ENCODE peak calls at places on chromosome 5, in four cellular contexts. One of them, this sample, is unnamed.

GRCh38 chr5:43024217-43024616 is 15.9 kb downstream of the ANXA2R start:
- DNase-seq in A549: no peak
- DNase-seq in suprapubic skin: no peak
- DNase-seq in GM12878: no peak
- DNase-seq in this sample: no peak

GRCh38 chr5:121251954-121252353 is 599.7 kb upstream of the FTMT start:
- DNase-seq in A549: peak
- DNase-seq in GM12878: no peak
- DNase-seq in suprapubic skin: no peak
- DNase-seq in this sample: no peak

GRCh38 chr5:133853972-133854371 is 114.5 kb downstream of the C5orf15 start:
- DNase-seq in A549: no peak
- DNase-seq in GM12878: no peak
- DNase-seq in suprapubic skin: no peak
- DNase-seq in this sample: peak

GRCh38 chr5:56080375-56081052 is 85.8 kb upstream of the IL6ST start:
- DNase-seq in A549: no peak
- DNase-seq in GM12878: peak
- DNase-seq in suprapubic skin: no peak
- DNase-seq in this sample: no peak

GRCh38 chr5:110506378-110506777 is 220.1 kb downstream of the TMEM232 start:
- DNase-seq in GM12878: no peak
- DNase-seq in suprapubic skin: no peak
- DNase-seq in A549: no peak
- DNase-seq in this sample: no peak

GRCh38 chr5:73890569-73890968 is 264.6 kb downstream of the ARHGEF28 start:
- DNase-seq in A549: no peak
- DNase-seq in suprapubic skin: no peak
- DNase-seq in GM12878: no peak
- DNase-seq in this sample: no peak

GRCh38 chr5:170184007-170184687 is 48.6 kb upstream of the C5orf58 start:
- DNase-seq in GM12878: no peak
- DNase-seq in A549: peak
- DNase-seq in suprapubic skin: peak
- DNase-seq in this sample: peak

GRCh38 chr5:165029471-165029870 is 1524.1 kb downstream of the MAT2B start:
- DNase-seq in suprapubic skin: no peak
- DNase-seq in GM12878: no peak
- DNase-seq in A549: peak
- DNase-seq in this sample: peak

GRCh38 chr5:175219256-175219835 is 224.6 kb downstream of the DRD1 start:
- DNase-seq in suprapubic skin: no peak
- DNase-seq in GM12878: no peak
- DNase-seq in A549: no peak
- DNase-seq in this sample: no peak

GRCh38 chr5:83767409-83767992 is 46.8 kb upstream of the HAPLN1 start:
- DNase-seq in A549: peak
- DNase-seq in GM12878: no peak
- DNase-seq in suprapubic skin: no peak
- DNase-seq in this sample: no peak

GRCh38 chr5:149600932-149601331 is 19.6 kb downstream of the ARHGEF37 start:
- DNase-seq in A549: no peak
- DNase-seq in GM12878: no peak
- DNase-seq in suprapubic skin: no peak
- DNase-seq in this sample: no peak

GRCh38 chr5:123720339-123720738 is 208.4 kb downstream of the CSNK1G3 start:
- DNase-seq in GM12878: no peak
- DNase-seq in A549: no peak
- DNase-seq in suprapubic skin: no peak
- DNase-seq in this sample: no peak

GRCh38 chr5:126972062-126972895 is 58.1 kb downstream of the MARCHF3 start:
- DNase-seq in suprapubic skin: no peak
- DNase-seq in GM12878: peak
- DNase-seq in A549: no peak
- DNase-seq in this sample: no peak

GRCh38 chr5:2738156-2738699 is 13.2 kb downstream of the IRX2 start:
- DNase-seq in A549: no peak
- DNase-seq in suprapubic skin: no peak
- DNase-seq in GM12878: no peak
- DNase-seq in this sample: no peak

GRCh38 chr5:2740051-2740848 is 11.2 kb downstream of the IRX2 start:
- DNase-seq in GM12878: no peak
- DNase-seq in suprapubic skin: peak
- DNase-seq in A549: no peak
- DNase-seq in this sample: no peak

GRCh38 chr5:2739360-2740050 is 12.0 kb downstream of the IRX2 start:
- DNase-seq in A549: no peak
- DNase-seq in suprapubic skin: peak
- DNase-seq in GM12878: no peak
- DNase-seq in this sample: no peak

GRCh38 chr5:2737273-2738155 is 14.0 kb downstream of the IRX2 start:
- DNase-seq in suprapubic skin: peak
- DNase-seq in A549: no peak
- DNase-seq in GM12878: no peak
- DNase-seq in this sample: no peak

GRCh38 chr5:2738700-2739359 is 12.6 kb downstream of the IRX2 start:
- DNase-seq in suprapubic skin: peak
- DNase-seq in A549: no peak
- DNase-seq in GM12878: no peak
- DNase-seq in this sample: no peak
- H3K27ac ChIP-seq in suprapubic skin: peak
- H3K27ac ChIP-seq in A549: no peak
- H3K27ac ChIP-seq in GM12878: no peak
- H3K27ac ChIP-seq in this sample: no peak

GRCh38 chr5:132266836-132267160 is 9.3 kb downstream of the PDLIM4 start:
- DNase-seq in suprapubic skin: no peak
- DNase-seq in A549: no peak
- DNase-seq in GM12878: no peak
- DNase-seq in this sample: no peak

GRCh38 chr5:132267166-132267739 is 9.8 kb downstream of the PDLIM4 start:
- DNase-seq in suprapubic skin: no peak
- DNase-seq in A549: no peak
- DNase-seq in GM12878: no peak
- DNase-seq in this sample: no peak

GRCh38 chr5:132264546-132265335 is 7.2 kb downstream of the PDLIM4 start:
- DNase-seq in GM12878: no peak
- DNase-seq in A549: no peak
- DNase-seq in suprapubic skin: no peak
- DNase-seq in this sample: peak

GRCh38 chr5:132266031-132266835 is 8.7 kb downstream of the PDLIM4 start:
- DNase-seq in suprapubic skin: no peak
- DNase-seq in GM12878: no peak
- DNase-seq in A549: no peak
- DNase-seq in this sample: no peak

DNA sequence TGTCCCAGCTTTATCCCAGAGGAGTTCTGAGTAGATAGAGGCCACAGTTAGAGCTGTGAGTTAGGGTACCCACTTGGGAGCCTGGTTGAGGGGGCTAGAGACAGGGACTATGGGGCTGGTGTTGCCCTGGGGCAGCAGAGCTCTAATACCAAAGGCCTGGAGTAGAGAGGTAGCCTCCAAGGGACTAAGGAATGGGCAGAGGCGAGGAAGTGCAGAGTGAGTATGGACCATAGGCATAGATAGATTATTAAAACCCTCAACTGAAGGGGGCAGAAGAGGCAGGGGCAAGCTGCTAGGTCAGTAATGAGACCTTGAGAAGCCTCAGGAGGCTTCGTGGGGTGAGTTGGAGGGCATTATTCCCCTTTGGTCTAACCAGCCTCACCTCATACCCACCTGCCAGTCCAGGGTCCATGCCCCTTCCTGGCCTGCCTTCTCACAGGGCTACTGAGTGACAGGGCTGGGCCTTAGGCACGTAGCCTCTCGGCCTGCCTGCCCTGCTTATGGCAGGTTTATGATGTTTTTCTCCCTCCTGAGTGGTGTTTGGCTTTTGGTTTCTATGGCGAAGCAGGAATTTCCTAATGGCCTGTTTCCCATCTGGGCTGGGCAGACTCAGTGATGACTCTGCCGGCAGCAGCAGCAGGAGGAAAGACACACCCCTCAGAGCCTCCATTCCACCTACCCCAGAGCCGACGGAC is 8.0 kb downstream of the PDLIM4 start:
- DNase-seq in suprapubic skin: peak
- DNase-seq in GM12878: no peak
- DNase-seq in A549: peak
- DNase-seq in this sample: no peak
- TF ChIP-seq POLR2A in suprapubic skin: no peak
- TF ChIP-seq POLR2A in GM12878: no peak
- TF ChIP-seq POLR2A in A549: no peak
- TF ChIP-seq POLR2A in this sample: no peak

DNA sequence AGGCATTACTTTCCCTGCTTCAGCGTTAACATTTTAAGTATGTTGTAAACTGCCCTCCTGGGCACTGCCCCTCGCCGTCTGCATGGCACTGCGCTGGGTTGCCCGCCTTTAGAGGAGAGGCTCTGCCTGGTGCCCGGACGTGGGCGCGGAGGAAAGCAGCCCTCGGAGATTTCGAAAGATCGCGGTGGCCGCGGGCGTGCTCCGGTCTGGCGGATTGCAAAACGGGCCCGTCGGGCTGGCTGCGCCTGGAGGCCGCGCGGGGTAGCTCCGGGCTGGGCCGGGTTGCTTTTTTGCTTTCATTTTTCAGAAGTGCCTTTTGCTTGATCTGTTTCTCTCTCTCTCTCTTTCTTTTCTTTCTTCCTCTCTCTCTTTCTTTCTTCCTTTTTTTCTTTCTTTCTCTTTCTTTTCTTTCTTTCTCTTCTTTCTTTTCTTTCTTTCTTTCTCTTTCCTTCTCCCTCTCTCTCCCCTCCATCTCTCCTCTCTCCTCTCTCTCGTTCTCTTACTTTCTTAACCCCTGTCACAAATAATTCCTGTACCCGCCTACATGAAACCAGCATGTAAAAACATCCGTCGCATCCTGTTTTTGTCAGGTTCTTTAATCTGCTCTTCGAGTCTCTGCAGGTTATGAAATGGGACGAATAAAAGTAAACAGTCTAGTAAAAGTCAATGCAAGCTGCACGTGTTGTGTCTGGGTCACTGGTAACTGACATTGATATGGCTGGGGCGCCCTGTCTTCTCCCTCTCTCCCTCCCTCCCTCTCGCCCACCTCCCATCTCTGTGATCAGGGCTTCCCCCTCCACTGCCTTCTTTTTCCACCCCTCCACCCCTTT is 1.7 kb downstream of the FST start:
- DNase-seq in GM12878: no peak
- DNase-seq in A549: peak
- DNase-seq in suprapubic skin: peak
- DNase-seq in this sample: peak
- TF ChIP-seq CTCF in GM12878: peak
- TF ChIP-seq CTCF in A549: no peak
- TF ChIP-seq CTCF in suprapubic skin: peak
- TF ChIP-seq CTCF in this sample: no peak

DNA sequence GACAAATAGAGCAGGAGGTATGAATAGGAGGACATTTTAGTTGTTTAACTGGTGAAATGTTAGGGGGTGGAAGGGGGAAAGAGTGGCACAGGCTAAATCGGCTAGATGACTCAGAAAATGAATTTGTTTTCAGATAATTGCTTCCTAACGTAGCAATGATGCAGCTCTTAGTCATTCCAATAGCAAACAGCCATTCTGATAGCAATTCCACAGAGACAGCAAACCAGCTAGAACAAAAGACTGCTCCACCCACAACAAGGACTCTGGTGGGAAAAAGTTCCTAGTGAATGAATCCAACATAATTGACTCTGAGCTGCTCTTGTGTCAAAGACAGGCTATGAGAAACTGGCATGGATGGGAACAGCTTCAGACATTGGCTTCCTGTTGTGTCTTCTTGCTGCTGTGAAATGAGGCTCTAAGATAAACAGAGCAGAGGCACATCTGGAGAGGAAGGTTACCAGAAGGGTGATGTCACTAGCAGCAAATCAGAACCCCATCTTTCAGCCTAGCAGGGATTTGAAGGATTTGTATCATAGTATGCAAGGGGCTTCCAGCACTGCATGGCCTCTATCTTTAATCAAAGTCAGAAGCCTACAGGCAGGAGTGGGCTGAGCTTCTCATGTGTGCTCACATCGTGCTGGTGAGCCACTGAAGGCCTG is 28.1 kb upstream of the F2RL1 start:
- DNase-seq in GM12878: no peak
- DNase-seq in A549: peak
- DNase-seq in suprapubic skin: no peak
- DNase-seq in this sample: no peak
- H3K27ac ChIP-seq in GM12878: no peak
- H3K27ac ChIP-seq in A549: peak
- H3K27ac ChIP-seq in suprapubic skin: peak
- H3K27ac ChIP-seq in this sample: no peak

DNA sequence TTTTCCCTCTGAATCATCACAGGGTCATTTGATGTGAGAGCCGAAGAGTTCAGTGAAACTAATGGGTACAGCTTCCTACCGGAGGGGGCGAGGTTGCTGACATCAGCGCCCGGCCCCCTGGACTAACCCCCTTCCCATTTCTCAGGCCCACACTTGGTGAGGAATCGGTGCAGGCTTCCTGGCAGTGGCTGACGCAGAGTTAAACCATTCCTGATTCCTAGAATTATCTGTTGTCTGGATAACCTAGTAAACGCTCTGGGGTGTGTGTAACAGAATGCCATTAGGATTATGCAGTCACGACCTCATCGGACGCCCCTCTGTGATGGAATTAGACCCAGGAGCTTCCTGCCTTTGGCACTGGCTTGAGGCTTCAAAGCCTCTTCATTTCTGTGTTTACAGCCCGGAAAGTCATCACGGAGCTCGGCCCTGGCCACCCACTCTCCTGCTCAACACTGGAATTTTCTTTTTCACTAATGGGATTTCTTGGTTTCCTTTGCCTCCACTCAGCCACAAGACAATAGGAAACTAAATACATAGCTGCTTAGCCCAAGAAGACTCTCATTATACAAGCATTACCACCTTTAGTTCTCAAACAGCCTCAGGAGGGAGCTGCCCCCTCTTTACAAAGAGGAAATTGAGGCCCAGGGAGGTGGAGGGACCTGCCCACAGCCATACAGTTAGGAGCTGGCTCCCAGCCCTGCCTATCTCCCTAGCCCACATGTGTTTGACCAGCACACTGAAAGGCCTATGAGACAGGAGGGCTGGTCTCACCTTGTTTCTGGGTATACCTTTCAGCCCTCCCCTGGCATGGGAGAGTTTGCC is 61.3 kb upstream of the RPL26L1 start:
- DNase-seq in A549: peak
- DNase-seq in suprapubic skin: no peak
- DNase-seq in GM12878: no peak
- DNase-seq in this sample: no peak
- TF ChIP-seq POLR2A in A549: no peak
- TF ChIP-seq POLR2A in suprapubic skin: no peak
- TF ChIP-seq POLR2A in GM12878: no peak
- TF ChIP-seq POLR2A in this sample: no peak

This sample was measured in testis.